ENCODE peak calls at places on chromosomes 5 and 9, in seven cellular contexts. G, A, S, R, X, D and J are unnamed samples.

GRCh38 chr9:95666096-95666784 is 149.5 kb upstream of the PTCH1 start:
- DNase-seq in R (no peak), G (no peak), D (no peak), S (no peak), X (no peak), A (no peak), J (peak; percentile 39)

GRCh38 chr5:176361437-176362097 is at the start of gene KIAA1191:
- DNase-seq in X (peak; percentile 93), G (peak; percentile 99), S (peak; percentile 96), R (peak; percentile 74), A (peak; percentile 91), D (peak; percentile 95), J (peak; percentile 92)

GRCh38 chr5:166883016-166883415 is 1408.4 kb upstream of the WWC1 start:
- DNase-seq in X (no peak), A (peak; percentile 7), R (peak; percentile 35), D (no peak), S (no peak), G (no peak), J (peak; percentile 43)

GRCh38 chr9:123339666-123340414 is 16.2 kb upstream of the CRB2 start:
- DNase-seq in S (no peak), G (peak; percentile 26), D (no peak), X (no peak), R (no peak), A (peak; percentile 52), J (no peak)

GRCh38 chr5:110054240-110054639 is 364.5 kb downstream of the MAN2A1 start:
- DNase-seq in A (peak; percentile 86), S (peak; percentile 16), G (peak; percentile 5), D (peak; percentile 8), X (no peak), R (peak; percentile 23), J (no peak)

GRCh38 chr9:134968011-134968822 is 50.5 kb upstream of the FCN1 start:
- DNase-seq in S (no peak), X (no peak), D (no peak), R (no peak), G (peak; percentile 85), A (peak; percentile 35), J (peak; percentile 69)

GRCh38 chr9:19456996-19457693 is 48.3 kb downstream of the ACER2 start:
- DNase-seq in D (peak; percentile 56), S (peak; percentile 52), A (peak; percentile 65), G (peak; percentile 97), X (peak; percentile 65), R (no peak), J (peak; percentile 83)

GRCh38 chr5:131068893-131069643 is 96.0 kb downstream of the HINT1 start:
- DNase-seq in R (no peak), A (no peak), G (peak; percentile 8), X (no peak), S (no peak), D (no peak), J (no peak)

GRCh38 chr9:132575005-132575609 is 7.3 kb upstream of the BARHL1 start:
- DNase-seq in G (peak; percentile 98), D (peak; percentile 60), A (peak; percentile 85), X (peak; percentile 75), S (peak; percentile 14), R (peak; percentile 10), J (peak; percentile 93)

GRCh38 chr9:99368341-99369326 is 146.6 kb downstream of the SEC61B start:
- DNase-seq in X (no peak), D (no peak), S (peak; percentile 93), A (peak; percentile 51), G (peak; percentile 92), R (no peak), J (peak; percentile 72)

GRCh38 chr9:27150758-27151431 is 41.9 kb downstream of the TEK start:
- DNase-seq in S (no peak), D (no peak), X (no peak), R (no peak), G (no peak), A (no peak), J (no peak)

GRCh38 chr9:129383415-129384088 is 205.5 kb upstream of the IER5L start:
- DNase-seq in A (peak; percentile 75), G (peak; percentile 97), D (peak; percentile 88), X (peak; percentile 75), R (no peak), S (peak; percentile 72), J (peak; percentile 89)

GRCh38 chr9:28720746-28721145 is 1147.5 kb upstream of the C9orf72 start:
- DNase-seq in G (no peak), X (no peak), S (no peak), R (no peak), D (no peak), A (peak; percentile 91), J (no peak)

GRCh38 chr9:22035591-22036011 is 26.5 kb upstream of the CDKN2B start:
- DNase-seq in R (no peak), G (no peak), X (no peak), S (no peak), D (no peak), A (no peak), J (no peak)

GRCh38 chr9:121269030-121269887 is 1.3 kb downstream of the GSN start:
- DNase-seq in R (no peak), A (peak; percentile 32), X (no peak), D (peak; percentile 52), G (peak; percentile 83), S (no peak), J (peak; percentile 57)

GRCh38 chr5:131423056-131423455 is 159.2 kb downstream of the CDC42SE2 start:
- DNase-seq in S (no peak), R (no peak), D (no peak), X (no peak), G (peak; percentile 83), A (peak; percentile 44), J (peak; percentile 20)

GRCh38 chr5:167893271-167893670 is 398.2 kb upstream of the WWC1 start:
- DNase-seq in G (peak; percentile 61), R (no peak), S (no peak), D (no peak), A (peak; percentile 83), X (no peak), J (no peak)

GRCh38 chr5:175746851-175747250 is 89.0 kb downstream of the HRH2 start:
- DNase-seq in A (peak; percentile 1), S (no peak), X (no peak), G (no peak), R (no peak), D (no peak), J (peak; percentile 74)

GRCh38 chr9:91131433-91131839 is 230.3 kb downstream of the AUH start:
- DNase-seq in S (no peak), R (no peak), A (peak; percentile 54), D (peak; percentile 71), X (no peak), G (peak; percentile 94), J (no peak)

GRCh38 chr5:95533761-95534160 is 21.0 kb downstream of the SKIC3 start:
- DNase-seq in D (no peak), A (no peak), S (no peak), G (no peak), X (no peak), R (no peak), J (no peak)
- H3K36me3 ChIP-seq in D (no peaks in the 10 kb centered on the region), A (peaks cover 37% of the 10 kb centered on the region), S (no peaks in the 10 kb centered on the region), G (peaks cover 23% of the 10 kb centered on the region), X (peaks cover 12% of the 10 kb centered on the region), R (no peaks in the 10 kb centered on the region), J (no peaks in the 10 kb centered on the region)

GRCh38 chr9:127967151-127967809 is 13.5 kb downstream of the EEIG1 start:
- DNase-seq in S (no peak), A (no peak), D (no peak), R (no peak), X (no peak), G (peak; percentile 41), J (no peak)

GRCh38 chr9:127966416-127967150 is 14.2 kb downstream of the EEIG1 start:
- DNase-seq in D (peak; percentile 67), X (no peak), A (peak; percentile 63), G (peak; percentile 68), R (no peak), S (no peak), J (no peak)

GRCh38 chr9:127968046-127968445 is 12.7 kb downstream of the EEIG1 start:
- DNase-seq in R (peak; percentile 70), D (no peak), X (no peak), A (no peak), S (peak; percentile 72), G (peak; percentile 89), J (no peak)

GRCh38 chr9:127963359-127964064 is 17.3 kb downstream of the EEIG1 start:
- DNase-seq in X (no peak), G (peak; percentile 54), S (no peak), A (no peak), D (no peak), R (no peak), J (peak; percentile 76)

DNA sequence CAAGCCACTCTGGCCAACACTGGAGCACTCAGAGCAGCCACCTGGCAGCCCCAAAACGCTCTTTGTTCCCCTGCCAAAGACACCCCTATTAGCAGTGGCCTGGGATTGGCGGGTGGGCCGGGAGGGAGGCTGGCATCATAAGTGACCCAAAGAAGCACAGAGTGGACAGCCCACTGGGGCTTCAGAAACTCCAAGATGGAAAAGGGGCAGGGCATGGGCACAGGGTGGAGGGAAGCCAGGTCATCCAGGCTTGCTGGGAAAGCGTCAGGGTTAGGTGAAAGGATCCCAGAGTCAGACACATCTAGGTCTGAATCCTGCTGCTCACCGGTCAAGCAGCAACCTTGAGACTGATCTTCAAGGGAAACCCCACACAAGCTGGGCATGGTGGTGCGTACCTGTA is 14.8 kb downstream of the EEIG1 start:
- DNase-seq in D (no peak), R (no peak), G (no peak), X (no peak), A (no peak), S (no peak), J (no peak)
- H3K4me3 ChIP-seq in D (no peak overlapping the region), R (no peak overlapping the region), G (no peak overlapping the region), X (no peak overlapping the region), A (no peak overlapping the region), S (peak overlapping the region; percentile 25), J (no peak overlapping the region)

DNA sequence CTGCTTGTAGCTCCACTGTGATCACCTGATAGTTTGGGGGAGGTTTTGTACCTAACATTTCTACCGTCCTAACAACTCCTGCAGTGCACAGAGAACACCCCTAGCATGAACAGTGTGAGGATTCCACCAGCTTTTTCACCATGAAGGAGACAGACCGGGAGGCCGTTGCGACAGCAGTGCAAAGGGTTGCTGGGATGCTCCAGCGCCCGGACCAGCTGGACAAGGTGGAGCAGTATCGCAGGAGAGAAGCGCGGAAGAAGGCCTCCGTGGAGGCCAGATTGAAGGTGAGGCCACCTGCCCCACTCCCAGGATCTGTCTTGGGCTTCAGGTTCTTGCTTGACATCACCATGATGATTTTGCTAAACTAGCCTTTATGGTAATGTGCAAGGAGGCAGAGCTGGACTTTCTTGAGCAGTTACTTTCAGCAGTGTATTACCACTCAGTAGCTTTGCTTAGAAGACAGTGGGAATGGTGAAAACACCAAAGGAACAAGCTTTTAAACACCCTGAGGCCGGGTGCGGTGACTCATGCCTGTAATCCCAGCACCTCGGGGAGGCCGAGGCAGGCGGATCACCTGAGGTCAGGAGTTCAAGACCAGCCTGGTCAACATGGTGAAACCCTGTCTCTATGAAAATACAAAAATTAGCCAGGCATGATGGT is 3.2 kb downstream of the EXOC3 start:
- DNase-seq in S (no peak), X (no peak), G (peak; percentile 57), R (no peak), D (no peak), A (no peak), J (no peak)
- H3K36me3 ChIP-seq in S (no peaks in the 10 kb centered on the region), X (peaks cover 16% of the 10 kb centered on the region), G (peaks cover 48% of the 10 kb centered on the region), R (peaks cover 3% of the 10 kb centered on the region), D (no peaks in the 10 kb centered on the region), A (peaks cover 47% of the 10 kb centered on the region), J (peaks cover 19% of the 10 kb centered on the region)

DNA sequence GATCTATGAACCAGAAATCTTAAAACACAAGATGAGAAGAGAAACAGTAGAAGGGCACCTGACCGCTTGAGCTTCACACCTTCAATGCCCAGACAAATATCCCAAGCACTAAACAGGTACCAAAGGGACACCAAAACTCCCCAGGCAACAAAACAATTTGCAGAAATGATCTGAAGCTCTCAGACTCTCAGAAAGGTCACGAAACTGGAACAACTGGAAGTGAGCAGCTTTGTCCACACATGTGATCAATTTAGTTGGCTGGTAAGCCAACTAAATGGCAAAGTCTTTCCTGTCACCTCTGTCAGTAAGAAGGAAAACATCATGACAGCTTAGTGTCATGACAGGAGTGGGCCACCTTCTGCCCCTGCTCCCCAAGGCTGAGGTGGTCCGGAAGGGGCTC is 4.1 kb downstream of the IPPK start:
- DNase-seq in R (no peak), S (no peak), A (no peak), G (peak; percentile 44), D (no peak), X (no peak), J (no peak)
- H3K4me3 ChIP-seq in R (no peak overlapping the region), S (no peak overlapping the region), A (no peak overlapping the region), G (no peak overlapping the region), D (no peak overlapping the region), X (no peak overlapping the region), J (no peak overlapping the region)